ENCODE peak calls at places on chromosomes 7 and 10, in four cellular contexts. One of them, this sample, is unnamed.

GRCh38 chr10:123518765-123519164 is 147.4 kb upstream of the GPR26 start:
- DNase-seq in cerebellum: no peak
- DNase-seq in mesothelial cell of epicardium: no peak
- DNase-seq in iPS-NIHi11: no peak
- DNase-seq in this sample: no peak

GRCh38 chr7:21844742-21845141 is 101.0 kb downstream of the CDCA7L start:
- DNase-seq in cerebellum: no peak
- DNase-seq in mesothelial cell of epicardium: no peak
- DNase-seq in iPS-NIHi11: no peak
- DNase-seq in this sample: peak; percentile 32

GRCh38 chr10:29950391-29950790 is 109.0 kb downstream of the JCAD start:
- DNase-seq in cerebellum: no peak
- DNase-seq in mesothelial cell of epicardium: no peak
- DNase-seq in iPS-NIHi11: no peak
- DNase-seq in this sample: no peak

GRCh38 chr7:18770154-18770807 is 274.7 kb downstream of the HDAC9 start:
- DNase-seq in cerebellum: no peak
- DNase-seq in mesothelial cell of epicardium: no peak
- DNase-seq in iPS-NIHi11: no peak
- DNase-seq in this sample: no peak

GRCh38 chr10:124683816-124684215 is 60.4 kb downstream of the FAM53B start:
- DNase-seq in cerebellum: no peak
- DNase-seq in mesothelial cell of epicardium: no peak
- DNase-seq in iPS-NIHi11: no peak
- DNase-seq in this sample: no peak

GRCh38 chr10:78171633-78172032 is 138.0 kb downstream of the RPS24 start:
- DNase-seq in cerebellum: no peak
- DNase-seq in mesothelial cell of epicardium: no peak
- DNase-seq in iPS-NIHi11: peak; percentile 59
- DNase-seq in this sample: no peak

GRCh38 chr7:76997381-76998262 is 34.5 kb downstream of the SPDYE17 start:
- DNase-seq in cerebellum: no peak
- DNase-seq in mesothelial cell of epicardium: no peak
- DNase-seq in iPS-NIHi11: peak; percentile 7
- DNase-seq in this sample: no peak

GRCh38 chr7:132904209-132904608 is 177.7 kb downstream of the CHCHD3 start:
- DNase-seq in cerebellum: no peak
- DNase-seq in mesothelial cell of epicardium: no peak
- DNase-seq in iPS-NIHi11: no peak
- DNase-seq in this sample: no peak

GRCh38 chr7:53800746-53801145 is 741.4 kb upstream of the VSTM2A start:
- DNase-seq in cerebellum: no peak
- DNase-seq in mesothelial cell of epicardium: no peak
- DNase-seq in iPS-NIHi11: no peak
- DNase-seq in this sample: no peak

GRCh38 chr10:71372882-71373495 is 23.7 kb upstream of the CDH23 start:
- DNase-seq in cerebellum: no peak
- DNase-seq in mesothelial cell of epicardium: no peak
- DNase-seq in iPS-NIHi11: no peak
- DNase-seq in this sample: no peak

GRCh38 chr10:100391163-100392002 is 44.4 kb downstream of the SCD start:
- DNase-seq in cerebellum: no peak
- DNase-seq in mesothelial cell of epicardium: no peak
- DNase-seq in iPS-NIHi11: no peak
- DNase-seq in this sample: no peak

GRCh38 chr10:34156781-34157425 is 658.2 kb downstream of the PARD3 start:
- DNase-seq in cerebellum: no peak
- DNase-seq in mesothelial cell of epicardium: no peak
- DNase-seq in iPS-NIHi11: peak; percentile 21
- DNase-seq in this sample: no peak

GRCh38 chr7:85828654-85829053 is 641.8 kb upstream of the SEMA3D start:
- DNase-seq in cerebellum: no peak
- DNase-seq in mesothelial cell of epicardium: no peak
- DNase-seq in iPS-NIHi11: no peak
- DNase-seq in this sample: no peak

GRCh38 chr7:130205084-130205947 is at the start of gene TMEM209:
- DNase-seq in cerebellum: peak; percentile 95
- DNase-seq in mesothelial cell of epicardium: peak; percentile 93
- DNase-seq in iPS-NIHi11: peak; percentile 98
- DNase-seq in this sample: peak; percentile 95

GRCh38 chr10:49651039-49651835 is 28.2 kb upstream of the C10orf53 start:
- DNase-seq in cerebellum: no peak
- DNase-seq in mesothelial cell of epicardium: no peak
- DNase-seq in iPS-NIHi11: no peak
- DNase-seq in this sample: no peak

GRCh38 chr7:69476416-69476815 is 121.9 kb upstream of the AUTS2 start:
- DNase-seq in cerebellum: no peak
- DNase-seq in mesothelial cell of epicardium: no peak
- DNase-seq in iPS-NIHi11: no peak
- DNase-seq in this sample: peak; percentile 3

GRCh38 chr7:116097365-116098009 is 66.9 kb upstream of the TFEC start:
- DNase-seq in cerebellum: no peak
- DNase-seq in mesothelial cell of epicardium: no peak
- DNase-seq in iPS-NIHi11: no peak
- DNase-seq in this sample: no peak

GRCh38 chr7:123771256-123771655 is 22.5 kb upstream of the WASL start:
- DNase-seq in cerebellum: no peak
- DNase-seq in mesothelial cell of epicardium: no peak
- DNase-seq in iPS-NIHi11: no peak
- DNase-seq in this sample: no peak

GRCh38 chr7:31122649-31123058 is 70.5 kb downstream of the ADCYAP1R1 start:
- DNase-seq in cerebellum: peak; percentile 82
- DNase-seq in mesothelial cell of epicardium: no peak
- DNase-seq in iPS-NIHi11: peak; percentile 75
- DNase-seq in this sample: peak; percentile 55

GRCh38 chr10:49284356-49284755 is 14.6 kb upstream of the C10orf71 start:
- DNase-seq in cerebellum: no peak
- DNase-seq in mesothelial cell of epicardium: no peak
- DNase-seq in iPS-NIHi11: no peak
- DNase-seq in this sample: no peak

GRCh38 chr10:84360634-84361365 is 32.4 kb downstream of the CCSER2 start:
- DNase-seq in cerebellum: no peak
- DNase-seq in mesothelial cell of epicardium: no peak
- DNase-seq in iPS-NIHi11: no peak
- DNase-seq in this sample: peak; percentile 13

GRCh38 chr10:88979603-88980002 is 11.0 kb upstream of the FAS start:
- DNase-seq in cerebellum: no peak
- DNase-seq in mesothelial cell of epicardium: no peak
- DNase-seq in iPS-NIHi11: no peak
- DNase-seq in this sample: no peak

GRCh38 chr10:110528224-110528997 is 30.7 kb downstream of the DUSP5 start:
- DNase-seq in cerebellum: no peak
- DNase-seq in mesothelial cell of epicardium: no peak
- DNase-seq in iPS-NIHi11: no peak
- DNase-seq in this sample: no peak

GRCh38 chr10:29183304-29183918 is 105.5 kb upstream of the LYZL1 start:
- DNase-seq in cerebellum: no peak
- DNase-seq in mesothelial cell of epicardium: no peak
- DNase-seq in iPS-NIHi11: no peak
- DNase-seq in this sample: no peak

GRCh38 chr7:132203021-132203420 is 373.2 kb downstream of the PLXNA4 start:
- DNase-seq in cerebellum: no peak
- DNase-seq in mesothelial cell of epicardium: no peak
- DNase-seq in iPS-NIHi11: peak; percentile 49
- DNase-seq in this sample: no peak

GRCh38 chr7:140242057-140243031 is 65.6 kb upstream of the KDM7A start:
- DNase-seq in cerebellum: no peak
- DNase-seq in mesothelial cell of epicardium: no peak
- DNase-seq in iPS-NIHi11: no peak
- DNase-seq in this sample: no peak